ENCODE peak calls at places on chromosomes 5 and 9, in seven cellular contexts. M is left ventricle myocardium inferior; E is endothelial cell of umbilical vein; D is neuronal stem cell; L is Panc1; P is CD8-positive, alpha-beta T cell; W is CD8-positive, alpha-beta memory T cell. G is an unnamed sample. For H3K4me1, the result is how much of the 10 kb centered on the place peaks cover.

GRCh38 chr5:35009059-35009458 is 38.7 kb downstream of the AGXT2 start:
- DNase-seq in P (no peak), L (no peak), M (no peak), E (no peak), W (no peak), D (no peak), G (no peak)

GRCh38 chr5:115313052-115313451 is 16.6 kb upstream of the CCDC112 start:
- DNase-seq in P (no peak), E (no peak), L (no peak), W (no peak), D (no peak), M (no peak), G (no peak)

GRCh38 chr9:113876806-113877236 is 712 bp downstream of the ZNF618 start:
- DNase-seq in L (no peak), E (peak), D (no peak), P (no peak), W (no peak), M (no peak), G (no peak)

GRCh38 chr5:145856285-145856818 is 16.5 kb downstream of the GRXCR2 start:
- DNase-seq in L (no peak), W (no peak), E (peak), D (peak), P (no peak), M (peak), G (peak)

GRCh38 chr9:92948632-92949031 is 1.3 kb downstream of the FGD3 start:
- DNase-seq in W (no peak), L (no peak), E (no peak), P (no peak), D (no peak), M (no peak), G (no peak)

GRCh38 chr9:33660771-33661170 is 134.6 kb upstream of the PRSS3 start:
- DNase-seq in L (no peak), E (no peak), D (no peak), W (no peak), M (no peak), P (no peak), G (no peak)

GRCh38 chr5:108642170-108642906 is 105.4 kb upstream of the FER start:
- DNase-seq in E (peak), W (peak), P (peak), M (no peak), L (peak), D (peak), G (no peak)

GRCh38 chr5:7927466-7928375 is 58.8 kb downstream of the MTRR start:
- DNase-seq in P (no peak), L (peak), E (peak), W (no peak), D (peak), M (no peak), G (no peak)

GRCh38 chr9:32376295-32376694 is 8.1 kb upstream of the ACO1 start:
- DNase-seq in D (no peak), W (no peak), M (no peak), L (no peak), P (no peak), E (no peak), G (no peak)

GRCh38 chr5:53045263-53045662 is 56.1 kb downstream of the ITGA2 start:
- DNase-seq in M (no peak), L (no peak), E (peak), P (no peak), D (no peak), W (no peak), G (no peak)

GRCh38 chr5:14676320-14676719 is 11.8 kb downstream of the OTULIN start:
- DNase-seq in P (no peak), D (no peak), E (no peak), M (no peak), L (no peak), W (no peak), G (no peak)

GRCh38 chr5:8456846-8457186 is 587.9 kb downstream of the MTRR start:
- DNase-seq in M (no peak), E (no peak), W (no peak), P (no peak), L (no peak), D (no peak), G (no peak)

GRCh38 chr5:6766558-6767191 is 53.4 kb downstream of the TENT4A start:
- DNase-seq in W (no peak), D (no peak), E (peak), L (peak), P (peak), M (peak), G (peak)

GRCh38 chr5:30804739-30805313 is 388.7 kb upstream of the CDH6 start:
- DNase-seq in D (no peak), W (no peak), L (no peak), E (no peak), P (no peak), M (no peak), G (no peak)

GRCh38 chr5:7850241-7850532 is 746 bp downstream of the CFAP90 start:
- DNase-seq in W (no peak), E (no peak), D (no peak), M (no peak), P (no peak), L (no peak), G (peak)

GRCh38 chr5:8843766-8844165 is 702.1 kb downstream of the SEMA5A start:
- DNase-seq in D (no peak), E (no peak), L (no peak), M (peak), P (no peak), W (no peak), G (peak)

GRCh38 chr5:52922384-52922783 is 66.8 kb upstream of the ITGA2 start:
- DNase-seq in L (peak), E (peak), W (no peak), M (no peak), D (no peak), P (no peak), G (no peak)

GRCh38 chr5:75985077-75985476 is 98.1 kb upstream of the SV2C start:
- DNase-seq in E (no peak), D (no peak), W (no peak), P (no peak), M (no peak), L (no peak), G (no peak)

GRCh38 chr5:168887931-168888330 is 308.8 kb upstream of the PANK3 start:
- DNase-seq in M (no peak), P (no peak), D (no peak), W (no peak), E (no peak), L (no peak), G (no peak)

GRCh38 chr5:140882591-140882899 is 621 bp downstream of the PCDHA13 start:
- DNase-seq in W (no peak), D (no peak), P (no peak), E (no peak), L (no peak), M (no peak), G (no peak)

GRCh38 chr9:68426755-68427154 is 70.3 kb downstream of the PGM5 start:
- DNase-seq in P (no peak), E (no peak), D (no peak), M (no peak), L (no peak), W (no peak), G (no peak)

GRCh38 chr5:106610041-106610440 is 1060.7 kb downstream of the EFNA5 start:
- DNase-seq in P (no peak), L (no peak), D (no peak), M (no peak), W (no peak), E (no peak), G (no peak)

GRCh38 chr5:112479418-112479817 is 60.3 kb upstream of the EPB41L4A start:
- DNase-seq in P (no peak), M (no peak), L (no peak), W (no peak), E (peak), D (no peak), G (no peak)

GRCh38 chr5:159206818-159207217 is 2.5 kb downstream of the RNF145 start:
- DNase-seq in L (no peak), E (peak), W (no peak), D (no peak), M (no peak), P (no peak), G (no peak)
- H3K4me3 ChIP-seq in L (peak), E (peak), W (peak), D (no peak), M (peak), P (peak), G (peak)

GRCh38 chr9:131403493-131403773 is 9.5 kb downstream of the PRRC2B start:
- DNase-seq in W (no peak), D (no peak), L (no peak), E (no peak), P (no peak), M (no peak), G (no peak)

GRCh38 chr9:131405858-131406566 is 12.1 kb downstream of the PRRC2B start:
- DNase-seq in W (no peak), E (no peak), M (peak), P (no peak), D (no peak), L (no peak), G (no peak)

GRCh38 chr9:131405429-131405828 is 11.5 kb downstream of the PRRC2B start:
- DNase-seq in E (no peak), W (peak), M (peak), P (no peak), D (no peak), L (no peak), G (no peak)

GRCh38 chr9:131404581-131404980 is 10.7 kb downstream of the PRRC2B start:
- DNase-seq in L (no peak), E (no peak), P (no peak), M (no peak), W (no peak), D (no peak), G (no peak)

DNA sequence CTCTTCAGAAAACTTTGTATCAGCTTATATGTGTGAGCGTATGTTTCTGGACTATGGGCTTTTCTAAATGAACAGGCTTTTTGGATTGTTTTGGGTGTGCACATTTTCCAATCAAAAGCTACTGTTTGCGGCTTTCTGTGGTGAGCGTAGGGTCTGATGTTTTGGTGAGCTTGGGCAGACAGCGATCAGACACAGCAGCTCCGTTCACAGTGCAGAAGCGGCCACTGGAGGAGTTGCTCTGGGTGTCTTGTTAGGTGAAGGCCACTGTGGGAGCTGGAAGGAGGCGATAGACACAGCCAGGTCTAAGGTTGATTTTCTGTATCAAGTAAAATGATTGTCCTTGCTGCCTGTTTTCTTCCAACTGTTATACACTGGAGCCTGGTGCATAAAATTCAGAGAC is 11.1 kb downstream of the PRRC2B start:
- DNase-seq in M (no peak), L (no peak), W (no peak), P (no peak), D (no peak), E (no peak), G (no peak)
- H3K4me1 ChIP-seq in M (half or more), L (half or more), W (half or more), P (half or more), D (half or more), E (half or more), G (half or more)

GRCh38 chr5:150945947-150946346 is 41.2 kb upstream of the ZNF300 start:
- DNase-seq in P (no peak), M (no peak), L (no peak), E (no peak), D (no peak), W (no peak), G (no peak)
- H3K4me3 ChIP-seq in P (no peak), M (peak), L (no peak), E (peak), D (peak), W (no peak), G (peak)

GRCh38 chr9:94864183-94864582 is 137.7 kb downstream of the AOPEP start:
- DNase-seq in L (no peak), P (no peak), E (peak), M (no peak), D (no peak), W (no peak), G (no peak)

GRCh38 chr9:94867281-94867841 is 140.9 kb downstream of the AOPEP start:
- DNase-seq in E (peak), W (no peak), D (no peak), L (no peak), M (peak), P (no peak), G (no peak)

GRCh38 chr9:94864862-94865435 is 138.4 kb downstream of the AOPEP start:
- DNase-seq in D (no peak), M (no peak), W (no peak), E (peak), L (no peak), P (no peak), G (no peak)

GRCh38 chr9:94866770-94867169 is 140.3 kb downstream of the AOPEP start:
- DNase-seq in M (no peak), P (no peak), L (no peak), D (no peak), W (no peak), E (no peak), G (no peak)

DNA sequence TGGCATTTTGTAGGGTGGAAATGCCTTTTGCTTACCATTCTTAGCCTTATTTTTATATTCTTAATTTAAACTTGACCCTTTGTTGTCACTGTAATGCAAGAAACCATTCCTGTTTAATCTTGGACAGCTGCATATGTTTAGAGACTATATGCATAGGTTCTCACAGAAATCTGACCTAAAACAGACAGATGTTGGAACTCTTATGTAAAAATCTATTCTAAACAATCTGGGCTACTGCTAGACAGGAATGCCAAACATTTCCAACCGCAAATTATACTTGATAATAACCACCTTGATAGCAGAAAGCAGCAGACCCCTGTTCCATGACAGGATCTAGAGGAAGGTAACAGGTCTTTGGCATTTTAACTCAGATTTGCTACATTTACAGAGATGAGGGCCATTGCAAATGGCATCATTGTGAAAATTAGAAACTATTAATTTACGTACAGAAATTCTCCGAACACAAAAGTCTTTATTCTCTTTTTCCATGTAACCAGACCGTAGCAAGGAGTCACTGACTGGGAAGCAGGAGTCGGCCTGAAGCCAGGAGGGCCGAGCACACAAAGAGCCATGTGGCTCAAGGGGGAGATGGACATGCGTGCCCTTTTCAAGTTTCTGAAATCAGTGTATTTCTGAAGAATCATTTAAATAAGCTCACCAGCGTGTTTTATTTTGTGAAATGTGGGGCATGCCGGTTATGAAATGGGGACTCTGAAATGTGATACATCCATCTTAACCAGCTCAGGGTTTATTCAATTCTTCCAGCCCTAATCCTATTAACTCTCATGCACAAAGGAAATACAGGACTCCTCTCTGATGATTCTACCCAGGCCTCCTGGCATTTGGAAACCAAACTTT is 139.3 kb downstream of the AOPEP start:
- DNase-seq in W (no peak), E (peak), L (no peak), P (no peak), M (peak), D (peak), G (no peak)
- H3K4me1 ChIP-seq in W (under half), E (under half), L (under half), P (under half), M (half or more), D (under half), G (half or more)

GRCh38 chr5:158289967-158290366 is 431.0 kb upstream of the CLINT1 start:
- DNase-seq in P (no peak), E (no peak), M (no peak), D (no peak), W (no peak), L (no peak), G (no peak)

GRCh38 chr5:158285771-158286170 is 426.8 kb upstream of the CLINT1 start:
- DNase-seq in W (no peak), P (no peak), D (no peak), E (no peak), M (no peak), L (no peak), G (no peak)

GRCh38 chr5:158288258-158288657 is 429.3 kb upstream of the CLINT1 start:
- DNase-seq in M (no peak), W (no peak), P (no peak), E (no peak), L (no peak), D (no peak), G (no peak)

GRCh38 chr5:158286827-158287226 is 427.9 kb upstream of the CLINT1 start:
- DNase-seq in W (no peak), E (no peak), L (no peak), P (no peak), D (no peak), M (no peak), G (no peak)

DNA sequence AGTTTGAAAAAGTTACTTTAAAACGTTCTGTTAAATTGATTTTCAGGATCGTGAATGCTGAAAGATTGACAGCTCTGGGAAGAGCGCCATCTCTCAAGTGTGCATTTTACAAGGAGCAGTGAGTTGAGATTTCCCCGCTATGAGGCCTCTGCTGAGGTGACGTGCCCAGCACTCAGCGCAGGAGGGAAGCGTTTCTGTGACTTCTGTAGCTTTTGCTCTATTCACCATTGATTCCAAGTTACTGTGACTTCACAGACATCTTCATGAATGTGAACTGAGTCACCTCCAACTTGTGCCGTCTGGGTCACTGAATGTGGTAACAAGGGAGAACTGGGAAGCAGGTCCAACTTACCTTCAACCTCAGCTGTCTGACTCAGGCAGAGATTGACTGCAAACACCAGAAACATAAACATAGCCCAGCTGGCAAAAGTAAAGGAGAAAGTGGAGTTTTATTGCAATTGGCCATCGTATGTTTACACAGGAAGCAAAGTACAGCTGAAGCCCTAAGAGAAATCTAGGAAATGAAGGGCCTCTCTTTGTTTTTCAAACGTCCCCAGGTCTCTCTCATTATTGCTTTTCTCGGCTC is 428.8 kb upstream of the CLINT1 start:
- DNase-seq in D (no peak), E (peak), W (no peak), M (no peak), P (no peak), L (no peak), G (no peak)
- H3K4me3 ChIP-seq in D (no peak), E (no peak), W (no peak), M (no peak), P (no peak), L (no peak), G (no peak)

GRCh38 chr9:27373851-27374250 is 76.9 kb upstream of the EQTN start:
- DNase-seq in L (no peak), W (no peak), E (no peak), D (no peak), M (no peak), P (no peak), G (no peak)
- H3K4me1 ChIP-seq in L (under half), W (under half), E (under half), D (under half), M (under half), P (under half), G (under half)

GRCh38 chr9:21096901-21097255 is 19.1 kb upstream of the IFNB1 start:
- DNase-seq in L (no peak), W (no peak), M (no peak), P (no peak), D (no peak), E (no peak), G (no peak)
- H3K4me3 ChIP-seq in L (no peak), W (peak), M (peak), P (peak), D (no peak), E (no peak), G (no peak)

GRCh38 chr5:142317173-142317572 is 7.6 kb downstream of the SPRY4 start:
- DNase-seq in P (no peak), E (no peak), D (no peak), L (no peak), W (no peak), M (no peak), G (no peak)
- H3K4me1 ChIP-seq in P (under half), E (half or more), D (half or more), L (half or more), W (under half), M (half or more), G (under half)